ENCODE peak calls at places on chromosomes 7 and 10, in seven cellular contexts. W is HTR-8/SVneo; X is T-helper 9 cell; I is fibroblast of mammary gland; B is anterior cingulate cortex; R is HT1080; V is activated naive CD8-positive, alpha-beta T cell treated with anti-CD3 and anti-CD28 coated beads for 36 hours. C is an unnamed sample.

GRCh38 chr7:117707080-117707479 is 166.2 kb downstream of the CTTNBP2 start:
- DNase-seq in W (no peak), X (no peak), I (no peak), B (no peak), R (no peak), V (no peak), C (no peak)

GRCh38 chr10:14648042-14648765 is 126.5 kb downstream of the FAM107B start:
- DNase-seq in W (no peak), X (peak), I (peak), B (peak), R (peak), V (peak), C (peak)

GRCh38 chr10:15729890-15730289 is 10.2 kb upstream of the ITGA8 start:
- DNase-seq in W (no peak), X (no peak), I (no peak), B (no peak), R (no peak), V (no peak), C (no peak)

GRCh38 chr7:107594961-107595737 is 15.1 kb downstream of the BCAP29 start:
- DNase-seq in W (peak), X (no peak), I (peak), B (no peak), R (peak), V (no peak), C (no peak)

GRCh38 chr10:71229726-71230655 is 17.6 kb downstream of the UNC5B start:
- DNase-seq in W (no peak), X (no peak), I (no peak), B (no peak), R (no peak), V (no peak), C (no peak)

GRCh38 chr10:24814568-24815313 is 91.1 kb upstream of the ARHGAP21 start:
- DNase-seq in W (peak), X (no peak), I (peak), B (no peak), R (peak), V (no peak), C (no peak)

GRCh38 chr7:1917221-1918062 is 247.4 kb downstream of the ELFN1 start:
- DNase-seq in W (no peak), X (no peak), I (peak), B (no peak), R (no peak), V (no peak), C (no peak)

GRCh38 chr7:25031432-25031831 is 51.5 kb upstream of the OSBPL3 start:
- DNase-seq in W (no peak), X (no peak), I (no peak), B (no peak), R (peak), V (no peak), C (no peak)

GRCh38 chr10:44647877-44648542 is 263.1 kb upstream of the CXCL12 start:
- DNase-seq in W (no peak), X (no peak), I (peak), B (peak), R (no peak), V (no peak), C (no peak)

GRCh38 chr10:2076528-2076927 is 339.2 kb upstream of the ADARB2 start:
- DNase-seq in W (no peak), X (no peak), I (no peak), B (no peak), R (no peak), V (no peak), C (no peak)

GRCh38 chr10:42755591-42756093 is 27.0 kb upstream of the BMS1 start:
- DNase-seq in W (no peak), X (no peak), I (no peak), B (no peak), R (no peak), V (no peak), C (no peak)

GRCh38 chr7:32266932-32267475 is 196.8 kb upstream of the PDE1C start:
- DNase-seq in W (no peak), X (no peak), I (no peak), B (no peak), R (no peak), V (no peak), C (no peak)

GRCh38 chr10:126892150-126892872 is 12.9 kb upstream of the DOCK1 start:
- DNase-seq in W (no peak), X (no peak), I (no peak), B (no peak), R (no peak), V (no peak), C (no peak)

GRCh38 chr7:120724448-120724847 is 133.5 kb downstream of the TSPAN12 start:
- DNase-seq in W (no peak), X (no peak), I (no peak), B (no peak), R (no peak), V (no peak), C (no peak)

GRCh38 chr7:78388982-78389381 is 590.4 kb downstream of the PHTF2 start:
- DNase-seq in W (no peak), X (no peak), I (no peak), B (no peak), R (no peak), V (no peak), C (no peak)

GRCh38 chr7:133409421-133409820 is 156.5 kb downstream of the EXOC4 start:
- DNase-seq in W (no peak), X (no peak), I (no peak), B (no peak), R (no peak), V (no peak), C (no peak)

GRCh38 chr7:102204212-102204611 is 82.5 kb upstream of the SH2B2 start:
- DNase-seq in W (no peak), X (no peak), I (no peak), B (no peak), R (no peak), V (no peak), C (no peak)

GRCh38 chr7:22549667-22550513 is 49.9 kb upstream of the STEAP1B start:
- DNase-seq in W (no peak), X (peak), I (no peak), B (no peak), R (no peak), V (peak), C (no peak)

GRCh38 chr7:46034056-46034768 is 113.1 kb upstream of the IGFBP3 start:
- DNase-seq in W (no peak), X (no peak), I (peak), B (no peak), R (no peak), V (no peak), C (no peak)

GRCh38 chr10:132283604-132284382 is 24.0 kb downstream of the STK32C start:
- DNase-seq in W (no peak), X (no peak), I (no peak), B (no peak), R (no peak), V (no peak), C (no peak)

GRCh38 chr7:108263364-108263951 is 133.3 kb upstream of the LAMB4 start:
- DNase-seq in W (no peak), X (no peak), I (no peak), B (peak), R (no peak), V (no peak), C (no peak)

GRCh38 chr7:5630670-5631069 is 150.8 kb downstream of the RNF216 start:
- DNase-seq in W (no peak), X (peak), I (peak), B (no peak), R (no peak), V (peak), C (no peak)

GRCh38 chr10:8146650-8147049 is 92.2 kb downstream of the GATA3 start:
- DNase-seq in W (peak), X (no peak), I (no peak), B (no peak), R (peak), V (no peak), C (no peak)

GRCh38 chr7:79282882-79283602 is 170.4 kb downstream of the MAGI2 start:
- DNase-seq in W (no peak), X (no peak), I (peak), B (no peak), R (peak), V (no peak), C (no peak)

GRCh38 chr10:118868618-118869017 is 113.8 kb upstream of the CACUL1 start:
- DNase-seq in W (no peak), X (no peak), I (no peak), B (no peak), R (no peak), V (no peak), C (no peak)

GRCh38 chr7:131011437-131011752 is 277.4 kb upstream of the KLF14 start:
- DNase-seq in W (no peak), X (no peak), I (no peak), B (peak), R (no peak), V (peak), C (no peak)

GRCh38 chr10:49285232-49285631 is 13.7 kb upstream of the C10orf71 start:
- DNase-seq in W (no peak), X (no peak), I (peak), B (no peak), R (peak), V (no peak), C (no peak)

GRCh38 chr10:113226404-113226803 is 276.4 kb downstream of the TCF7L2 start:
- DNase-seq in W (no peak), X (no peak), I (no peak), B (no peak), R (no peak), V (peak), C (no peak)

GRCh38 chr10:22609719-22610118 is 104.7 kb downstream of the PIP4K2A start:
- DNase-seq in W (no peak), X (no peak), I (no peak), B (no peak), R (no peak), V (no peak), C (no peak)

GRCh38 chr10:50501899-50502556 is 121.7 kb downstream of the SGMS1 start:
- DNase-seq in W (no peak), X (no peak), I (no peak), B (no peak), R (no peak), V (no peak), C (no peak)